ENCODE peak calls at places on chromosomes 6 and 20, in seven cellular contexts. E, J, V, A, C, Z and I are unnamed samples. For H3K79me2, the result is how much of the 10 kb centered on the place peaks cover.

GRCh38 chr6:85392379-85392778 is 57.5 kb upstream of the NT5E start:
- DNase-seq in J (no peak), C (no peak), A (no peak), E (no peak), Z (no peak), V (no peak), I (no peak)

GRCh38 chr6:90859612-90860011 is 272.7 kb upstream of the MAP3K7 start:
- DNase-seq in A (no peak), Z (no peak), E (no peak), V (peak), C (peak), J (no peak), I (peak)

GRCh38 chr6:87407896-87408720 is at the start of gene CFAP206:
- DNase-seq in E (peak), Z (peak), J (peak), C (peak), V (peak), A (peak), I (peak)

GRCh38 chr6:36969240-36969691 is 14.7 kb downstream of the PI16 start:
- DNase-seq in A (no peak), J (no peak), E (no peak), Z (no peak), V (no peak), C (no peak), I (no peak)

GRCh38 chr6:140083375-140083774 is 708.9 kb upstream of the CITED2 start:
- DNase-seq in Z (no peak), C (no peak), J (no peak), A (no peak), E (no peak), V (peak), I (no peak)

GRCh38 chr6:45933855-45934254 is 81.8 kb downstream of the CLIC5 start:
- DNase-seq in E (no peak), V (no peak), Z (no peak), J (no peak), C (no peak), A (no peak), I (no peak)

GRCh38 chr6:12679291-12679690 is 37.3 kb upstream of the PHACTR1 start:
- DNase-seq in J (no peak), E (no peak), A (no peak), V (no peak), C (no peak), Z (peak), I (no peak)

GRCh38 chr6:142300302-142300701 is 1.5 kb upstream of the ADGRG6 start:
- DNase-seq in E (no peak), J (no peak), Z (no peak), C (no peak), A (no peak), V (no peak), I (no peak)

GRCh38 chr20:43583982-43584432 is 6.7 kb upstream of the IFT52 start:
- DNase-seq in Z (peak), C (no peak), V (peak), E (peak), A (no peak), J (peak), I (no peak)

GRCh38 chr6:17297261-17298080 is 16.3 kb downstream of the RBM24 start:
- DNase-seq in C (no peak), V (no peak), J (no peak), A (no peak), E (no peak), Z (no peak), I (no peak)

GRCh38 chr6:20610636-20611200 is 76.5 kb downstream of the CDKAL1 start:
- DNase-seq in C (no peak), A (no peak), Z (no peak), V (no peak), E (no peak), J (peak), I (no peak)

GRCh38 chr20:51361258-51361657 is 181.3 kb downstream of the NFATC2 start:
- DNase-seq in V (no peak), C (no peak), A (no peak), J (no peak), E (no peak), Z (no peak), I (no peak)
- H3K4me2 ChIP-seq in V (peak), C (no peak), A (no peak), J (no peak), E (no peak), Z (no peak), I (no peak)

GRCh38 chr6:34396518-34396917 is 4.0 kb upstream of the NUDT3 start:
- DNase-seq in Z (no peak), E (no peak), J (no peak), A (no peak), C (no peak), V (no peak), I (peak)
- H2AFZ ChIP-seq in Z (no peak), E (no peak), J (no peak), A (no peak), C (no peak), V (no peak), I (no peak)

GRCh38 chr6:11349880-11350279 is 117.4 kb upstream of the NEDD9 start:
- DNase-seq in A (no peak), Z (no peak), V (no peak), C (no peak), J (no peak), E (no peak), I (no peak)
- H3K79me2 ChIP-seq in A (under half), Z (under half), V (under half), C (under half), J (under half), E (half or more), I (under half)

GRCh38 chr6:43172127-43173007 is 1.3 kb downstream of the SRF start:
- DNase-seq in Z (peak), C (peak), V (peak), E (peak), A (no peak), J (peak), I (peak)

GRCh38 chr6:43173496-43174262 is 2.6 kb downstream of the SRF start:
- DNase-seq in C (peak), V (no peak), E (no peak), A (no peak), J (no peak), Z (no peak), I (no peak)

GRCh38 chr6:43174263-43175112 is 3.4 kb downstream of the SRF start:
- DNase-seq in Z (peak), E (peak), C (peak), J (peak), A (peak), V (peak), I (peak)

GRCh38 chr6:43171284-43172126 is 436 bp downstream of the SRF start:
- DNase-seq in Z (peak), A (no peak), V (no peak), C (peak), E (no peak), J (peak), I (peak)

GRCh38 chr6:43170452-43171283 is at the start of gene SRF:
- DNase-seq in A (peak), J (peak), Z (peak), C (peak), E (peak), V (peak), I (peak)
- H3K4me2 ChIP-seq in A (peak), J (peak), Z (peak), C (peak), E (peak), V (peak), I (peak)

GRCh38 chr6:163867518-163868292 is 453.2 kb downstream of the QKI start:
- DNase-seq in C (no peak), V (no peak), Z (no peak), J (no peak), A (peak), E (no peak), I (no peak)
- H2AFZ ChIP-seq in C (no peak), V (no peak), Z (no peak), J (no peak), A (no peak), E (no peak), I (no peak)

GRCh38 chr6:95186710-95187109 is 390.6 kb upstream of the MANEA start:
- DNase-seq in C (no peak), V (no peak), J (no peak), A (no peak), E (peak), Z (no peak), I (no peak)

DNA sequence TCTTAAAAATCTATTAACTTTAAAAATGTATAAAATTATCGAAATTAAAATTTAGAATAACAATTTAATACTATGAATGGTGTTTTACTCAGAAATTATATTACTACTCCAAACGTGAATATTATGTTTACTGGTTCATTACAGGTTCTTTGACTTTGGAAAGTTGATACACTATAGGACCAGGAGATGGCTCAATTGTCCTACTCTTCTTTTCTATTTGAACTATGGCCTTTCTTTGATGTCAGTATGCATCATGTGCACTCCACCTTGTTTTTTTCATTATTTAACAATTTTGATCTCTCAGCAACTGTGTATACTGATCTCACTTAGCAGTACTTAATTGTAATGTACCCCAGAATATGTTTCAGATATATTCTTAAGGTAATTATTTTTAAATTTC is 391.5 kb upstream of the MANEA start:
- DNase-seq in V (peak), C (no peak), J (no peak), E (no peak), A (no peak), Z (no peak), I (peak)
- H3K79me2 ChIP-seq in V (under half), C (under half), J (under half), E (under half), A (under half), Z (under half), I (under half)

GRCh38 chr20:48965189-48965910 is 43.8 kb downstream of the ARFGEF2 start:
- DNase-seq in J (peak), Z (no peak), V (no peak), C (no peak), E (no peak), A (no peak), I (no peak)
- H3K4me2 ChIP-seq in J (peak), Z (no peak), V (no peak), C (no peak), E (no peak), A (no peak), I (no peak)

DNA sequence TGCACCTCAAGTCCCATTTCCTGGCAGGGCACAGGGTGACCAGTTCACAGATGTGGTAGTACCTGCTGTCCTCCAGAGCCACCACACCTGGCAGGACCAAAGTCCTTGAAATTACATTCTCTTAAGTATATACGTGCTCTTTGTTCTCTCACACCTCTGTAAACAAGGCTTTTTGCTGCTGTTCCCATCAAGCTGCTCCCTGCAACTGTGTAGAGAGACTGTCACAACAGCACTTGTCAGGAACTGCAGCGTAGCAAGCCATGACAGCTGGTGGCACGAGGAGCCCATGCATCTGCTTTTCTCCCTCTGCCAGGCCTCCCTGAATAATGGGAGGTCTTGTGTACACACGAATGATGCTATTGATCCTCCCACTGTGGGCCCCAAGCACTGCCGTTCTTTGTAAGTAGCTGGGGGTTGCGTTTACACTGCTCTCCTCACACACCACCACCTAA is 431.8 kb downstream of the CD83 start:
- DNase-seq in C (peak), V (no peak), A (no peak), E (no peak), J (no peak), Z (peak), I (peak)
- H2AFZ ChIP-seq in C (peak), V (no peak), A (no peak), E (no peak), J (no peak), Z (no peak), I (no peak)

GRCh38 chr6:24931296-24931695 is 4.5 kb downstream of the RIPOR2 start:
- DNase-seq in J (peak), Z (no peak), C (no peak), V (no peak), A (no peak), E (no peak), I (no peak)
- H3K79me2 ChIP-seq in J (under half), Z (under half), C (half or more), V (under half), A (under half), E (under half), I (half or more)